ENCODE peak calls at places on chromosomes 12 and 14, in nine cellular contexts. E is ascending aorta; H is HCT116; A is transverse colon; D is aorta; O is heart right ventricle; F is dorsolateral prefrontal cortex; U is CD4-positive, CD25-positive, alpha-beta regulatory T cell; K is body of pancreas. J is an unnamed sample.

GRCh38 chr14:27845902-27846301 is 920.7 kb upstream of the FOXG1 start:
- DNase-seq in E (no peak), H (no peak), A (no peak), D (no peak), O (no peak), F (no peak), U (no peak), K (no peak), J (no peak)

GRCh38 chr12:110948041-110948440 is 27.7 kb upstream of the MYL2 start:
- DNase-seq in E (no peak), H (no peak), A (no peak), D (no peak), O (no peak), F (no peak), U (no peak), K (no peak), J (no peak)

GRCh38 chr12:131735863-131736806 is 25.2 kb downstream of the SFSWAP start:
- DNase-seq in E (no peak), H (no peak), A (no peak), D (no peak), O (no peak), F (no peak), U (no peak), K (no peak), J (no peak)

GRCh38 chr14:106879241-106879640 is 1352.9 kb downstream of the TMEM121 start:
- DNase-seq in E (no peak), H (peak), A (peak), D (no peak), O (peak), F (no peak), U (no peak), K (peak), J (peak)

GRCh38 chr14:37508500-37508899 is 86.5 kb downstream of the FOXA1 start:
- DNase-seq in E (no peak), H (no peak), A (no peak), D (no peak), O (no peak), F (no peak), U (no peak), K (no peak), J (no peak)

GRCh38 chr14:104400355-104400754 is 179.2 kb upstream of the C14orf180 start:
- DNase-seq in E (no peak), H (no peak), A (no peak), D (no peak), O (no peak), F (no peak), U (no peak), K (no peak), J (no peak)

GRCh38 chr12:12890815-12891645 is at the start of gene GPRC5A:
- DNase-seq in E (peak), H (peak), A (peak), D (peak), O (peak), F (no peak), U (peak), K (peak), J (peak)

GRCh38 chr12:77366616-77367015 is 301.2 kb upstream of the E2F7 start:
- DNase-seq in E (no peak), H (no peak), A (no peak), D (no peak), O (no peak), F (no peak), U (no peak), K (no peak), J (no peak)

GRCh38 chr12:89892426-89892825 is 183.8 kb upstream of the ATP2B1 start:
- DNase-seq in E (no peak), H (no peak), A (no peak), D (no peak), O (no peak), F (no peak), U (no peak), K (no peak), J (no peak)

GRCh38 chr12:122499991-122500684 is 594 bp downstream of the ZCCHC8 start:
- DNase-seq in E (peak), H (peak), A (peak), D (peak), O (peak), F (peak), U (peak), K (peak), J (peak)

DNA sequence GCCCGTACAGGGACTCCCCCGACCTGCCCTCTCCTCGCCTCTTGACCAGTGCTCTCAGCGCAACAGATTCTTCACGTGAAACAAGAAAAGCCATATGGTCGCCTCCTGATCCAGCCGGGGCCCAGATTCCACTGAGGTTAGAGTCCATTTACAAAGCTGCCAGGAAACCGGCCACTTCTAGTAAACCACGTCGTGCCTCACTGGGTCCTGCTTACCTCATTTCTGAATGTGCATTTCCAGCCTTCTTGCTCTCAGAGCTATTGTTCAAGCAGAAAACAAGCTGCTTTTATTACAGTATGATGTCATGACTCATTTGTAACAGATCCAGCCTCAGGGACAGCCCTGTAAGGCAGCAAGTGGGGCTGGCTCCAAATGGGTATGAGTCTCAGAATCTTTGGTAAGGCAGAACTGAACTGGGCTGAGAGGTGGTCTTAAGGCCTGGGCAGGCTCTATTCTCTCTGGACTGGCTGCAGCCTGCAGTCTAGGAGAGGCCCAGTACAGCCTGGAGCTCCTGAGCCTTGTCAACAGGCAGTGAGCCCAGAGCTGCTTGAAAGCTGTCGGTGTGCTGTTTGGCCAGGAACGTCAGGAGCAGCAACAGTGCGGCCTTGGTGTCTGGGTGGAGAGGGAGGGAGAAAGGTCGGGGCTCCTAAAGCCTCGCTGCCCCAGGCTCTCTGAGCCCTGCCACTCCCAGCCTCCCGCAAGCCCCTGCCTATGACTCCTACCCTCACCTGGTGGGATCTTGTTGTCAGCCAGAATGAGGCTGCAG is 8.3 kb downstream of the REC8 start:
- DNase-seq in E (no peak), H (no peak), A (no peak), D (peak), O (no peak), F (no peak), U (no peak), K (peak), J (peak)
- H3K27ac ChIP-seq in E (peak), H (no peak), A (peak), D (no peak), O (peak), F (peak), U (no peak), K (no peak), J (no peak)

DNA sequence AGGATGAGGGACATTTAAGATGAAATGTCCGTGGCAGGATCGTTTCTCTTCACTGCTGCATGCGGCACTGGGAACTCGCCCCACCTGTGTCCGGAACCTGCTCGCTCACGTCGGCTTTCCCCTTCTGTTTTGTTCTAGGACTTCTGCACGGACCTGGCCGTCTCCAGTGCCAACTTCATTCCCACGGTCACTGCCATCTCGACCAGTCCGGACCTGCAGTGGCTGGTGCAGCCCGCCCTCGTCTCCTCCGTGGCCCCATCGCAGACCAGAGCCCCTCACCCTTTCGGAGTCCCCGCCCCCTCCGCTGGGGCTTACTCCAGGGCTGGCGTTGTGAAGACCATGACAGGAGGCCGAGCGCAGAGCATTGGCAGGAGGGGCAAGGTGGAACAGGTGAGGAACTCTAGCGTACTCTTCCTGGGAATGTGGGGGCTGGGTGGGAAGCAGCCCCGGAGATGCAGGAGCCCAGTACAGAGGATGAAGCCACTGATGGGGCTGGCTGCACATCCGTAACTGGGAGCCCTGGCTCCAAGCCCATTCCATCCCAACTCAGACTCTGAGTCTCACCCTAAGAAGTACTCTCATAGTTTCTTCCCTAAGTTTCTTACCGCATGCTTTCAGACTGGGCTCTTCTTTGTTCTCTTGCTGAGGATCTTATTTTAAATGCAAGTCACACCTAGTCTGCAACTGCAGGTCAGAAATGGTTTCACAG is 1.3 kb downstream of the FOS start:
- DNase-seq in E (no peak), H (no peak), A (peak), D (peak), O (no peak), F (no peak), U (peak), K (peak), J (peak)
- H3K4me3 ChIP-seq in E (peak), H (peak), A (peak), D (peak), O (peak), F (peak), U (peak), K (peak), J (peak)

GRCh38 chr12:109932878-109933503 is 32.9 kb downstream of the TCHP start:
- DNase-seq in E (no peak), H (no peak), A (no peak), D (peak), O (peak), F (no peak), U (no peak), K (peak), J (no peak)
- H3K27ac ChIP-seq in E (no peak), H (no peak), A (peak), D (no peak), O (peak), F (no peak), U (no peak), K (no peak), J (no peak)

GRCh38 chr14:53847057-53847456 is 109.6 kb downstream of the BMP4 start:
- DNase-seq in E (no peak), H (no peak), A (no peak), D (no peak), O (no peak), F (no peak), U (no peak), K (no peak), J (no peak)
- H3K4me3 ChIP-seq in E (no peak), H (no peak), A (no peak), D (no peak), O (no peak), F (no peak), U (no peak), K (no peak), J (no peak)